ENCODE peak calls at places on chromosomes 6 and 20, in ten cellular contexts. One of them, this sample, is unnamed.

GRCh38 chr6:134077301-134077700 is 24.9 kb upstream of the SLC2A12 start:
- DNase-seq in cardiac muscle cell: peak; percentile 66
- DNase-seq in CD8-positive, alpha-beta T cell: no peak
- DNase-seq in psoas muscle: no peak
- DNase-seq in heart left ventricle: no peak
- DNase-seq in effector memory CD4-positive, alpha-beta T cell: no peak
- DNase-seq in RWPE1: no peak
- DNase-seq in SJSA1: no peak
- DNase-seq in fibroblast of lung: peak; percentile 31
- DNase-seq in adrenal gland: no peak
- DNase-seq in this sample: no peak

GRCh38 chr20:9458075-9458818 is 56.1 kb upstream of the LAMP5 start:
- DNase-seq in CD8-positive, alpha-beta T cell: no peak
- DNase-seq in effector memory CD4-positive, alpha-beta T cell: no peak
- DNase-seq in adrenal gland: peak; percentile 42
- DNase-seq in heart left ventricle: no peak
- DNase-seq in fibroblast of lung: peak; percentile 47
- DNase-seq in RWPE1: no peak
- DNase-seq in cardiac muscle cell: peak; percentile 11
- DNase-seq in SJSA1: no peak
- DNase-seq in psoas muscle: no peak
- DNase-seq in this sample: no peak

GRCh38 chr6:163507965-163508364 is 93.4 kb downstream of the QKI start:
- DNase-seq in SJSA1: no peak
- DNase-seq in heart left ventricle: no peak
- DNase-seq in RWPE1: no peak
- DNase-seq in psoas muscle: no peak
- DNase-seq in adrenal gland: no peak
- DNase-seq in effector memory CD4-positive, alpha-beta T cell: no peak
- DNase-seq in cardiac muscle cell: no peak
- DNase-seq in CD8-positive, alpha-beta T cell: no peak
- DNase-seq in fibroblast of lung: peak; percentile 27
- DNase-seq in this sample: no peak

GRCh38 chr6:165721349-165721748 is 58.3 kb upstream of the PDE10A start:
- DNase-seq in fibroblast of lung: no peak
- DNase-seq in RWPE1: no peak
- DNase-seq in adrenal gland: no peak
- DNase-seq in heart left ventricle: no peak
- DNase-seq in effector memory CD4-positive, alpha-beta T cell: no peak
- DNase-seq in psoas muscle: no peak
- DNase-seq in CD8-positive, alpha-beta T cell: no peak
- DNase-seq in SJSA1: peak; percentile 31
- DNase-seq in cardiac muscle cell: no peak
- DNase-seq in this sample: no peak

GRCh38 chr20:18702736-18703135 is 110.8 kb upstream of the SCP2D1 start:
- DNase-seq in heart left ventricle: peak; percentile 42
- DNase-seq in adrenal gland: no peak
- DNase-seq in effector memory CD4-positive, alpha-beta T cell: no peak
- DNase-seq in cardiac muscle cell: no peak
- DNase-seq in fibroblast of lung: no peak
- DNase-seq in RWPE1: peak; percentile 41
- DNase-seq in SJSA1: no peak
- DNase-seq in psoas muscle: peak; percentile 37
- DNase-seq in CD8-positive, alpha-beta T cell: no peak
- DNase-seq in this sample: no peak

GRCh38 chr20:53739799-53740785 is 146.5 kb upstream of the ZNF217 start:
- DNase-seq in adrenal gland: no peak
- DNase-seq in heart left ventricle: no peak
- DNase-seq in effector memory CD4-positive, alpha-beta T cell: no peak
- DNase-seq in cardiac muscle cell: peak; percentile 45
- DNase-seq in CD8-positive, alpha-beta T cell: no peak
- DNase-seq in SJSA1: peak; percentile 62
- DNase-seq in RWPE1: no peak
- DNase-seq in fibroblast of lung: peak; percentile 58
- DNase-seq in psoas muscle: no peak
- DNase-seq in this sample: no peak

GRCh38 chr6:39362487-39362865 is 40.0 kb upstream of the KCNK16 start:
- DNase-seq in adrenal gland: peak; percentile 56
- DNase-seq in CD8-positive, alpha-beta T cell: no peak
- DNase-seq in heart left ventricle: no peak
- DNase-seq in SJSA1: no peak
- DNase-seq in effector memory CD4-positive, alpha-beta T cell: no peak
- DNase-seq in fibroblast of lung: peak; percentile 9
- DNase-seq in psoas muscle: no peak
- DNase-seq in cardiac muscle cell: no peak
- DNase-seq in RWPE1: no peak
- DNase-seq in this sample: no peak

GRCh38 chr20:42646250-42646649 is 543.5 kb downstream of the PTPRT start:
- DNase-seq in heart left ventricle: no peak
- DNase-seq in fibroblast of lung: no peak
- DNase-seq in RWPE1: no peak
- DNase-seq in psoas muscle: no peak
- DNase-seq in adrenal gland: no peak
- DNase-seq in SJSA1: no peak
- DNase-seq in effector memory CD4-positive, alpha-beta T cell: no peak
- DNase-seq in cardiac muscle cell: no peak
- DNase-seq in CD8-positive, alpha-beta T cell: no peak
- DNase-seq in this sample: no peak

GRCh38 chr6:30740540-30740870 is 2.0 kb downstream of the FLOT1 start:
- DNase-seq in psoas muscle: no peak
- DNase-seq in RWPE1: no peak
- DNase-seq in fibroblast of lung: no peak
- DNase-seq in heart left ventricle: no peak
- DNase-seq in cardiac muscle cell: no peak
- DNase-seq in effector memory CD4-positive, alpha-beta T cell: no peak
- DNase-seq in adrenal gland: no peak
- DNase-seq in CD8-positive, alpha-beta T cell: no peak
- DNase-seq in SJSA1: no peak
- DNase-seq in this sample: no peak
- H3K27ac ChIP-seq in psoas muscle: peak overlapping the region; percentile 43
- H3K27ac ChIP-seq in RWPE1: peak overlapping the region; percentile 50
- H3K27ac ChIP-seq in fibroblast of lung: peak overlapping the region; percentile 95
- H3K27ac ChIP-seq in heart left ventricle: peak overlapping the region; percentile 98
- H3K27ac ChIP-seq in cardiac muscle cell: no peak overlapping the region
- H3K27ac ChIP-seq in effector memory CD4-positive, alpha-beta T cell: no peak overlapping the region
- H3K27ac ChIP-seq in adrenal gland: peak overlapping the region; percentile 98
- H3K27ac ChIP-seq in CD8-positive, alpha-beta T cell: no peak overlapping the region
- H3K27ac ChIP-seq in SJSA1: no peak overlapping the region
- H3K27ac ChIP-seq in this sample: no peak overlapping the region

GRCh38 chr6:89615882-89616281 is 22.7 kb downstream of the LYRM2 start:
- DNase-seq in SJSA1: no peak
- DNase-seq in heart left ventricle: no peak
- DNase-seq in CD8-positive, alpha-beta T cell: no peak
- DNase-seq in cardiac muscle cell: no peak
- DNase-seq in effector memory CD4-positive, alpha-beta T cell: no peak
- DNase-seq in fibroblast of lung: no peak
- DNase-seq in adrenal gland: no peak
- DNase-seq in psoas muscle: no peak
- DNase-seq in RWPE1: no peak
- DNase-seq in this sample: no peak
- H3K27ac ChIP-seq in SJSA1: no peak overlapping the region
- H3K27ac ChIP-seq in heart left ventricle: no peak overlapping the region
- H3K27ac ChIP-seq in CD8-positive, alpha-beta T cell: no peak overlapping the region
- H3K27ac ChIP-seq in cardiac muscle cell: no peak overlapping the region
- H3K27ac ChIP-seq in effector memory CD4-positive, alpha-beta T cell: no peak overlapping the region
- H3K27ac ChIP-seq in fibroblast of lung: no peak overlapping the region
- H3K27ac ChIP-seq in adrenal gland: no peak overlapping the region
- H3K27ac ChIP-seq in psoas muscle: no peak overlapping the region
- H3K27ac ChIP-seq in RWPE1: no peak overlapping the region
- H3K27ac ChIP-seq in this sample: no peak overlapping the region

GRCh38 chr6:31004285-31004684 is 6.0 kb upstream of the MUC22 start:
- DNase-seq in CD8-positive, alpha-beta T cell: no peak
- DNase-seq in psoas muscle: no peak
- DNase-seq in effector memory CD4-positive, alpha-beta T cell: no peak
- DNase-seq in RWPE1: peak; percentile 51
- DNase-seq in fibroblast of lung: no peak
- DNase-seq in SJSA1: no peak
- DNase-seq in heart left ventricle: no peak
- DNase-seq in cardiac muscle cell: no peak
- DNase-seq in adrenal gland: no peak
- DNase-seq in this sample: no peak

GRCh38 chr6:30998785-30999184 is 11.5 kb upstream of the MUC22 start:
- DNase-seq in SJSA1: no peak
- DNase-seq in psoas muscle: no peak
- DNase-seq in cardiac muscle cell: peak; percentile 21
- DNase-seq in RWPE1: no peak
- DNase-seq in effector memory CD4-positive, alpha-beta T cell: no peak
- DNase-seq in CD8-positive, alpha-beta T cell: no peak
- DNase-seq in adrenal gland: no peak
- DNase-seq in heart left ventricle: no peak
- DNase-seq in fibroblast of lung: no peak
- DNase-seq in this sample: no peak

GRCh38 chr6:31004794-31005193 is 5.5 kb upstream of the MUC22 start:
- DNase-seq in heart left ventricle: no peak
- DNase-seq in RWPE1: no peak
- DNase-seq in fibroblast of lung: no peak
- DNase-seq in CD8-positive, alpha-beta T cell: no peak
- DNase-seq in psoas muscle: no peak
- DNase-seq in adrenal gland: no peak
- DNase-seq in effector memory CD4-positive, alpha-beta T cell: no peak
- DNase-seq in SJSA1: no peak
- DNase-seq in cardiac muscle cell: no peak
- DNase-seq in this sample: no peak

GRCh38 chr6:31005249-31006020 is 4.8 kb upstream of the MUC22 start:
- DNase-seq in psoas muscle: peak; percentile 45
- DNase-seq in RWPE1: no peak
- DNase-seq in cardiac muscle cell: no peak
- DNase-seq in fibroblast of lung: no peak
- DNase-seq in CD8-positive, alpha-beta T cell: no peak
- DNase-seq in adrenal gland: no peak
- DNase-seq in SJSA1: no peak
- DNase-seq in effector memory CD4-positive, alpha-beta T cell: no peak
- DNase-seq in heart left ventricle: peak; percentile 71
- DNase-seq in this sample: no peak

DNA sequence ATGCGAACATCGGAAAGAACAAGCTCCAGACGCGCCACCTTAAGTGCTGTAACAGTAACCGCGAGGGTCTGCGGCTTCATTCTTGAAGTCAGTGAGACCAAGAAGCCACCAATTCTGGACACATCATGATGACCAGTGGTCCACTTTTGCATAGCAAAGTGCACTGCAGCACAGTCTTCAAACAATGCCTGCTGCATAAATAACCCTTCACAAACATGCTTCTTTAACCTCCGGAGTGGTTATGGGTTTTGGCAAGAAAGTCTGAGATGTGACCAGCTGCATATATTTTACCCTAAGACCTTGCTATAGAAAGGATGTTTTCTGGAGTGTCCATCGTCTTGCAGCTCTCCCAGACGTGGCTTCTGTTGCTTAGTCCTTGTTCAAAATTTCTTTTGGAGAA is 8.8 kb upstream of the MUC22 start:
- DNase-seq in cardiac muscle cell: no peak
- DNase-seq in heart left ventricle: no peak
- DNase-seq in RWPE1: no peak
- DNase-seq in adrenal gland: no peak
- DNase-seq in fibroblast of lung: no peak
- DNase-seq in effector memory CD4-positive, alpha-beta T cell: no peak
- DNase-seq in SJSA1: no peak
- DNase-seq in CD8-positive, alpha-beta T cell: no peak
- DNase-seq in psoas muscle: no peak
- DNase-seq in this sample: no peak
- H3K27ac ChIP-seq in cardiac muscle cell: no peak overlapping the region
- H3K27ac ChIP-seq in heart left ventricle: no peak overlapping the region
- H3K27ac ChIP-seq in RWPE1: no peak overlapping the region
- H3K27ac ChIP-seq in adrenal gland: no peak overlapping the region
- H3K27ac ChIP-seq in fibroblast of lung: no peak overlapping the region
- H3K27ac ChIP-seq in effector memory CD4-positive, alpha-beta T cell: no peak overlapping the region
- H3K27ac ChIP-seq in SJSA1: no peak overlapping the region
- H3K27ac ChIP-seq in CD8-positive, alpha-beta T cell: no peak overlapping the region
- H3K27ac ChIP-seq in psoas muscle: no peak overlapping the region
- H3K27ac ChIP-seq in this sample: no peak overlapping the region

GRCh38 chr6:11589261-11589660 is 51.7 kb downstream of the TMEM170B start:
- DNase-seq in cardiac muscle cell: no peak
- DNase-seq in CD8-positive, alpha-beta T cell: no peak
- DNase-seq in heart left ventricle: no peak
- DNase-seq in psoas muscle: no peak
- DNase-seq in SJSA1: no peak
- DNase-seq in RWPE1: no peak
- DNase-seq in fibroblast of lung: no peak
- DNase-seq in effector memory CD4-positive, alpha-beta T cell: no peak
- DNase-seq in adrenal gland: no peak
- DNase-seq in this sample: no peak
- H3K27ac ChIP-seq in cardiac muscle cell: no peak overlapping the region
- H3K27ac ChIP-seq in CD8-positive, alpha-beta T cell: no peak overlapping the region
- H3K27ac ChIP-seq in heart left ventricle: no peak overlapping the region
- H3K27ac ChIP-seq in psoas muscle: no peak overlapping the region
- H3K27ac ChIP-seq in SJSA1: peak overlapping the region; percentile 98
- H3K27ac ChIP-seq in RWPE1: no peak overlapping the region
- H3K27ac ChIP-seq in fibroblast of lung: peak overlapping the region; percentile 88
- H3K27ac ChIP-seq in effector memory CD4-positive, alpha-beta T cell: no peak overlapping the region
- H3K27ac ChIP-seq in adrenal gland: no peak overlapping the region
- H3K27ac ChIP-seq in this sample: no peak overlapping the region

GRCh38 chr20:32035398-32035852 is 16.6 kb upstream of the HCK start:
- DNase-seq in effector memory CD4-positive, alpha-beta T cell: no peak
- DNase-seq in cardiac muscle cell: no peak
- DNase-seq in CD8-positive, alpha-beta T cell: no peak
- DNase-seq in psoas muscle: no peak
- DNase-seq in adrenal gland: no peak
- DNase-seq in RWPE1: no peak
- DNase-seq in fibroblast of lung: no peak
- DNase-seq in SJSA1: no peak
- DNase-seq in heart left ventricle: no peak
- DNase-seq in this sample: no peak

GRCh38 chr20:32036252-32036651 is 15.8 kb upstream of the HCK start:
- DNase-seq in RWPE1: no peak
- DNase-seq in CD8-positive, alpha-beta T cell: no peak
- DNase-seq in fibroblast of lung: no peak
- DNase-seq in cardiac muscle cell: no peak
- DNase-seq in heart left ventricle: no peak
- DNase-seq in effector memory CD4-positive, alpha-beta T cell: no peak
- DNase-seq in SJSA1: no peak
- DNase-seq in adrenal gland: no peak
- DNase-seq in psoas muscle: no peak
- DNase-seq in this sample: no peak

GRCh38 chr20:32040142-32040953 is 11.7 kb upstream of the HCK start:
- DNase-seq in cardiac muscle cell: no peak
- DNase-seq in psoas muscle: peak; percentile 21
- DNase-seq in adrenal gland: peak; percentile 34
- DNase-seq in RWPE1: peak; percentile 73
- DNase-seq in heart left ventricle: peak; percentile 70
- DNase-seq in effector memory CD4-positive, alpha-beta T cell: no peak
- DNase-seq in fibroblast of lung: no peak
- DNase-seq in CD8-positive, alpha-beta T cell: no peak
- DNase-seq in SJSA1: no peak
- DNase-seq in this sample: peak; percentile 53

GRCh38 chr20:32036716-32037355 is 15.2 kb upstream of the HCK start:
- DNase-seq in effector memory CD4-positive, alpha-beta T cell: no peak
- DNase-seq in fibroblast of lung: peak; percentile 62
- DNase-seq in RWPE1: no peak
- DNase-seq in heart left ventricle: no peak
- DNase-seq in adrenal gland: no peak
- DNase-seq in CD8-positive, alpha-beta T cell: no peak
- DNase-seq in SJSA1: no peak
- DNase-seq in cardiac muscle cell: peak; percentile 38
- DNase-seq in psoas muscle: no peak
- DNase-seq in this sample: no peak

DNA sequence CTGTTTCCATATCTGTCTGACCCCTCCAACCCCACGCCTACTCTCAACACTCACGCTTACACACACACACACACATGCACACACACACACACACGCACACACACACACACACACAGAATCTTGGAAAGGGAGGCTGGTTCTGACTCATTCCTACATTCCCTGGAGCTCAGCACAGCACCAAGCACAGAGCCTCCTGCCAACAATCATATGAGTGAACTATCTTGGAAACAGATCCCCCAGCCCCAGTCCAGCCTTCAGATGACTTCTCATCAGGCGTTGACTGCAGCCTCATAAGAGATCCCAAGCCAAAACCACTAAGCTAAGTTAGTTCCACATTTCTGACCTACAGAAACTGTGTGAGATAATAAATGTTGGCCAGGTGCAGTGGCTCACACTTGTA is 14.1 kb upstream of the HCK start:
- DNase-seq in fibroblast of lung: peak; percentile 62
- DNase-seq in RWPE1: no peak
- DNase-seq in effector memory CD4-positive, alpha-beta T cell: no peak
- DNase-seq in CD8-positive, alpha-beta T cell: no peak
- DNase-seq in cardiac muscle cell: peak; percentile 54
- DNase-seq in heart left ventricle: no peak
- DNase-seq in adrenal gland: no peak
- DNase-seq in psoas muscle: no peak
- DNase-seq in SJSA1: no peak
- DNase-seq in this sample: no peak
- H3K27ac ChIP-seq in fibroblast of lung: no peak overlapping the region
- H3K27ac ChIP-seq in RWPE1: no peak overlapping the region
- H3K27ac ChIP-seq in effector memory CD4-positive, alpha-beta T cell: no peak overlapping the region
- H3K27ac ChIP-seq in CD8-positive, alpha-beta T cell: no peak overlapping the region
- H3K27ac ChIP-seq in cardiac muscle cell: no peak overlapping the region
- H3K27ac ChIP-seq in heart left ventricle: no peak overlapping the region
- H3K27ac ChIP-seq in adrenal gland: no peak overlapping the region
- H3K27ac ChIP-seq in psoas muscle: no peak overlapping the region
- H3K27ac ChIP-seq in SJSA1: no peak overlapping the region
- H3K27ac ChIP-seq in this sample: no peak overlapping the region

This sample was measured in prostate gland.